ENCODE peak calls at places on chromosome 4, in seven cellular contexts. C, G, J, A, Y, I and Z are unnamed samples.

GRCh38 chr4:168511780-168512467 is 15.1 kb downstream of the PALLD start:
- DNase-seq in Y (no peak), G (no peak), C (no peak), J (no peak), I (no peak), A (no peak), Z (no peak)

GRCh38 chr4:1293531-1293941 is 3.8 kb downstream of the MAEA start:
- DNase-seq in I (no peak), J (no peak), G (no peak), Y (no peak), C (no peak), A (no peak), Z (no peak)

GRCh38 chr4:23163649-23164436 is 471.1 kb downstream of the GBA3 start:
- DNase-seq in A (peak), G (no peak), C (no peak), Y (no peak), J (no peak), I (no peak), Z (no peak)

GRCh38 chr4:83643036-83643435 is 107.1 kb downstream of the GPAT3 start:
- DNase-seq in G (no peak), Y (no peak), C (no peak), A (no peak), J (no peak), I (no peak), Z (no peak)

GRCh38 chr4:94711635-94712034 is 46.1 kb upstream of the BMPR1B start:
- DNase-seq in I (no peak), Y (no peak), J (no peak), A (no peak), C (no peak), G (no peak), Z (no peak)

GRCh38 chr4:6245246-6246169 is 24.1 kb upstream of the WFS1 start:
- DNase-seq in C (no peak), G (no peak), A (no peak), J (no peak), Y (peak), I (no peak), Z (no peak)

GRCh38 chr4:157674699-157675098 is 454.2 kb downstream of the GRIA2 start:
- DNase-seq in J (no peak), G (no peak), I (no peak), A (no peak), Y (no peak), C (no peak), Z (no peak)

GRCh38 chr4:131551306-131551705 is 1597.8 kb upstream of the PCDH10 start:
- DNase-seq in G (no peak), C (no peak), Y (no peak), J (no peak), I (no peak), A (no peak), Z (no peak)

GRCh38 chr4:114690571-114690970 is 92.0 kb downstream of the UGT8 start:
- DNase-seq in G (no peak), Y (no peak), J (no peak), A (no peak), I (no peak), C (no peak), Z (no peak)

GRCh38 chr4:81550005-81550896 is 78.5 kb upstream of the RASGEF1B start:
- DNase-seq in G (no peak), C (no peak), A (no peak), I (no peak), J (peak), Y (no peak), Z (no peak)

GRCh38 chr4:14771091-14771490 is 231.2 kb upstream of the CPEB2 start:
- DNase-seq in C (no peak), J (no peak), Y (no peak), I (no peak), G (no peak), A (no peak), Z (no peak)

DNA sequence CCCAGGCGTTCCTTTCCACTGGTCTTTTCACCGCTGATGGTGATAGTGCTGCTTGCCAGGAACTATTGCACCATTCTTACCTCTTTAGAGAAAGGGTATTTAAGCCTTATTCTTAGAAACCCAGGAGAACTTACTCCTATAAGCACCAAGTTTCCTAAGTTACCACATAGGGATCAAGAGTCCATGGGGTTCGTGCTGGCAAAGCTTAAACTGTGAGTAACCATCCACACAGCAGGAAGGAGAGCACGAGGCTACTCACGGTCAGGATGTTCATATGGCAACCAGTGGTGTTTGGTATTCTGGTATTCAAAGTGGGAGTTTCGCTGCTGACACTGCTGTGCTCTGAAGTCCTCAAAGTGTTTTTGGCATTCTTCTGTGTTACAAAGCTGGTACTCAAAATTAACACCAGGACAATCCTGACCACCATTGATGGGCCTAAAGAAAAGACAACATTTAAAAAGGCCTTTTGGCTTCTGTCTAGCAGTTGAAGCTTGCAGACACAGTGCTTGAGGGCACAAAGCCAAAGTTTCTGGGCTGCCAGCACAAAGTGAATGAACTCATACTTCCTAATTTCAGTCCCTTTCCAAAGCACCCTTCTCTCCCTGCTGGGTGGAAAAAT is 256.9 kb downstream of the ADAMTS3 start:
- DNase-seq in G (no peak), Y (peak), J (peak), A (peak), I (peak), C (no peak), Z (peak)
- H3K27ac ChIP-seq in G (peak), Y (peak), J (peak), A (peak), I (no peak), C (no peak), Z (peak)

DNA sequence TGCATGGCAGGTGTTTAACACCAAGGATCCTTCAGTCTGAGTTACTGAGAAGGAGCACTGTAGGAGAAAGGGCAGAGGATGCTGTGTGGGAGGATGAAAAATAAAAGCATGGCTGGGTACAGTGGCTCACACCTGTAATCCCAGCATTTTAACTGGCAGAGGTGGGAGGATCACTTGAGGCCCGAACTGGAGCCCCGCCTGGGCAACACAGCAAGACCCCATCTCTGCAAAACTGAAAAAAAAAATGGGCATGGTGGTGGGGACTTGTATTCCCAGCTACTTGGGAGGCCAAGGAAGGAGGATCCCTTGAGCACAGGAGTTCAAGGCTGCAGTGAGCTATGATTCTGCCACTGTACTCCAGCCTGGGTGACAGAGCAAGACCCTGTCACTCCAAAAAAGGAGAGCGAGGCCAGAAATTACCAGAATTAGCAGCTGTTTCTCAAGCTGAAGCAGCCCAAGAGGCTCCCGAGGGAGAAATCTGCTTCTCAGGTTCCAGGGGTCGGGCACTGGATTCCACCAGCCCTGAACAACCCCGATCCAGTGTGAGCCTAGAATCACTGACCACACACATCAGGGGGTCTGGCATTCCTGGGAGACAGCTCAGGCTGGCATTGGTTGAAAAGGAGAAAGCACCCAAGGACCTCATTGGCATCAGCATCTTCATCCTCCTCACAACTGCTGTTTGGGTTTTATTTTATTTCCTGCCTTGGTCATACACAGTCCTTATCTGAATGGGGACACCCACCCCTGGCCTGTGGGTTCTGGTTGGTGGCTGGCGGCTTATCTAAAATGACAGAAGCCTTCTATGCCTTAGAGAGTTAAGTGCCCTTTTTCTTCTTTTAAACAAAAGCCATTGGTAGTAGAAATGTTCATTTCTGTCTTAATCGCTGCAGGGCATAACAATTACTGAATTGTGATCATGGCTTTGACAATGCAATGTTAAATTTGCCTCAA is 66.3 kb upstream of the TRIM2 start:
- DNase-seq in I (no peak), J (no peak), Y (no peak), A (no peak), C (no peak), G (no peak), Z (no peak)
- H3K27ac ChIP-seq in I (no peak), J (no peak), Y (no peak), A (no peak), C (no peak), G (no peak), Z (no peak)

GRCh38 chr4:46992338-46992737 is 1.0 kb downstream of the GABRA4 start:
- DNase-seq in A (no peak), I (no peak), G (no peak), C (no peak), J (no peak), Y (no peak), Z (no peak)
- H3K27ac ChIP-seq in A (no peak), I (no peak), G (no peak), C (no peak), J (no peak), Y (peak), Z (no peak)

GRCh38 chr4:38013461-38014366 is 53.5 kb downstream of the PTTG2 start:
- DNase-seq in G (no peak), I (no peak), Y (peak), C (peak), A (no peak), J (peak), Z (no peak)
- H3K27ac ChIP-seq in G (no peak), I (no peak), Y (peak), C (no peak), A (no peak), J (no peak), Z (no peak)

GRCh38 chr4:140740422-140740821 is 15.8 kb downstream of the TBC1D9 start:
- DNase-seq in G (no peak), A (no peak), J (no peak), Y (no peak), I (no peak), C (no peak), Z (no peak)

GRCh38 chr4:140742838-140743193 is 13.4 kb downstream of the TBC1D9 start:
- DNase-seq in C (no peak), Y (no peak), G (no peak), I (no peak), A (no peak), J (no peak), Z (no peak)

GRCh38 chr4:140740906-140741670 is 15.1 kb downstream of the TBC1D9 start:
- DNase-seq in A (no peak), Y (no peak), J (no peak), G (no peak), I (peak), C (no peak), Z (no peak)

GRCh38 chr4:140744421-140744820 is 11.8 kb downstream of the TBC1D9 start:
- DNase-seq in Y (no peak), I (no peak), G (no peak), J (no peak), A (no peak), C (no peak), Z (no peak)

DNA sequence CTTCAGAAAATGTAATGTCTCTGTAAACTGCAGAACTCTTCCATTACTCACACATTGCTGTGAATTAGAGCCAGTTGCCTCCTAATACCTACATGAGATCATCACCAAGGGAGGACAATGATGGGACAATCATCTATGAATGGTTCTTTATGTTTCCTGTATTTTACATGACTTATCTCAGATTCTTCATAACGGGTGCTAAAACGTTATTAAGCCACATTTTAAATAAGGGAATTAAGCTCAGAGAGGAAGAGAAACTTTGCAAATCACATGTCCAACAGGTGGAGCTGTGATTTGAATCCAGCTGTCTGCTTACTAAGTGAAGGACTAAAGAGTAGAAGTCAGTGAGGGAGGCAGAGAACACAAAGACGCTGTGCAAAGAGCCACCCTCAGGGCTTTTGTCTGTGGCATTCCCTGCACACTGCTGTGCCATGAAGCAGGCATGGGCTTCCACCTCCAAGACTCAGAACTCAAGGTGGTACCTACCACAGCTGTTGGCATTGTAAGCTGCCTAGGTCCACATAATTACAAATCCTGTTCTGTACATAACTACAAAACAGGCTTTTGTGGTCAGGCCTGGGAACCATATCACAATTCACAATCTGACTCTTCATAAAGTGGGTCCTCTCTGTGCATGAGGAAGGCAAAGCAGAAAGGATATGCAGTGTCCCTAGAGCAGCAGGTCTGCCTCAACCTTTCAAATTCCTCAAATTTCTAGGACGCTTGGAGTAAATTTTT is 12.8 kb downstream of the TBC1D9 start:
- DNase-seq in I (no peak), Y (no peak), G (no peak), J (no peak), C (no peak), A (peak), Z (no peak)
- H3K27ac ChIP-seq in I (peak), Y (peak), G (no peak), J (no peak), C (peak), A (no peak), Z (no peak)

DNA sequence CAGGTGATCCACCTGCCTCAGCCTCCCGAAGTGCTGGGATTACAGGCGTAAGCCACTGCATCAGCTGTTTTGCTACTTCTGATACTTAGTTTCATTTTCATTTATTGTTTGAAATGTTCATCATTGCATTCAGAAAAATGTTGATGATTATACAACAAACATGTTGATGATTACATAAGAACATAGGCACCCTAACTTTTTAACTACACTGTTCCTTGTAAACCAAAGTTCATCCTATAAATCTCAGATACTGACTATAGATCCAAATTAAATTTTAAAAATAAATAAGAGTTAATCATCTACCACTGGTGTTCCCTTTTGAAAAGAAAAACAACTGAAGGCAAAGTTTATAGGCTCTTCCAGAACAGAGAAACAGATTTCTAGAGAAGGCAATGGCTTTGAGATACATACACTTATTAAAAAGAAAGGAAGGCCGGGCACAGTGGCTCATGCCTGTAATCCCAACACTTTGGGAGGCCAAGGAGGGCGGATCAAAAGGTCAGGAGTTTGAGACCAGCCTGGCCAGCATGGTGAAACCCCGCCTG is 23.4 kb downstream of the TRIM75 start:
- DNase-seq in Y (no peak), C (no peak), J (no peak), A (no peak), G (no peak), I (no peak), Z (no peak)
- H3K27ac ChIP-seq in Y (no peak), C (no peak), J (no peak), A (no peak), G (no peak), I (no peak), Z (no peak)